ENCODE peak calls at places on chromosomes 11 and 22, in five cellular contexts. L is lower lobe of right lung; I is left ventricle myocardium inferior; Q is CD8-positive, alpha-beta memory T cell; P is dorsolateral prefrontal cortex. Y is an unnamed sample.

GRCh38 chr22:41565403-41566054 is 4.7 kb downstream of the CSDC2 start:
- DNase-seq in I (no peak), Q (no peak), L (no peak), P (no peak), Y (no peak)

GRCh38 chr11:2885017-2885675 is 429 bp downstream of the CDKN1C start:
- DNase-seq in I (peak; percentile 63), Q (peak; percentile 25), P (peak; percentile 80), L (peak; percentile 75), Y (peak; percentile 91)

GRCh38 chr11:1936072-1936780 is 10.9 kb upstream of the MRPL23 start:
- DNase-seq in Q (no peak), I (peak; percentile 10), P (no peak), L (peak; percentile 39), Y (peak; percentile 68)

GRCh38 chr11:18890615-18891014 is 48.6 kb downstream of the MRGPRX1 start:
- DNase-seq in L (no peak), Q (no peak), I (no peak), P (no peak), Y (no peak)

GRCh38 chr11:75626692-75627536 is 41.9 kb downstream of the MAP6 start:
- DNase-seq in L (no peak), Q (no peak), I (no peak), P (no peak), Y (no peak)

GRCh38 chr11:14029415-14029814 is 66.9 kb downstream of the SPON1 start:
- DNase-seq in L (no peak), Q (no peak), P (no peak), I (no peak), Y (no peak)

GRCh38 chr11:112655386-112655785 is 305.8 kb upstream of the NCAM1 start:
- DNase-seq in Q (no peak), L (peak; percentile 56), I (peak; percentile 87), P (peak; percentile 66), Y (no peak)

GRCh38 chr11:121459413-121460041 is 6.8 kb upstream of the SORL1-AS1 start:
- DNase-seq in I (no peak), Q (peak; percentile 23), P (no peak), L (no peak), Y (no peak)

GRCh38 chr22:17980638-17981051 is 43.7 kb downstream of the MICAL3 start:
- DNase-seq in L (peak; percentile 56), Q (peak; percentile 17), P (no peak), I (peak; percentile 31), Y (peak; percentile 88)

GRCh38 chr22:29798318-29798717 is 31.1 kb downstream of the UQCR10 start:
- DNase-seq in I (no peak), P (no peak), L (no peak), Q (no peak), Y (no peak)

GRCh38 chr22:28882545-28882877 is 861 bp upstream of the ZNRF3 start:
- DNase-seq in L (no peak), I (no peak), Q (no peak), P (no peak), Y (no peak)

GRCh38 chr11:134124660-134125451 is 56.0 kb downstream of the JAM3 start:
- DNase-seq in P (peak; percentile 80), Q (no peak), I (peak; percentile 62), L (peak; percentile 46), Y (peak; percentile 76)

GRCh38 chr22:49321477-49322055 is 506.1 kb downstream of the BRD1 start:
- DNase-seq in L (peak; percentile 37), Q (no peak), I (no peak), P (peak; percentile 52), Y (peak; percentile 54)

GRCh38 chr11:127485541-127485940 is 485.0 kb upstream of the KIRREL3 start:
- DNase-seq in I (no peak), L (no peak), P (no peak), Q (no peak), Y (no peak)

GRCh38 chr11:14642453-14642852 is 1.2 kb upstream of the PDE3B start:
- DNase-seq in I (no peak), P (no peak), Q (no peak), L (no peak), Y (no peak)

GRCh38 chr11:107493117-107493516 is 35.5 kb upstream of the CWF19L2 start:
- DNase-seq in L (no peak), P (no peak), Q (no peak), I (no peak), Y (no peak)

GRCh38 chr22:23204541-23205157 is 24.3 kb downstream of the BCR start:
- DNase-seq in P (peak; percentile 52), I (peak; percentile 85), L (peak; percentile 52), Q (no peak), Y (peak; percentile 60)

GRCh38 chr11:118841469-118842222 is 42.0 kb upstream of the CXCR5 start:
- DNase-seq in L (no peak), P (no peak), Q (peak; percentile 35), I (no peak), Y (no peak)

GRCh38 chr11:6414874-6415328 is 4.0 kb downstream of the APBB1 start:
- DNase-seq in I (no peak), L (no peak), P (no peak), Q (no peak), Y (no peak)

GRCh38 chr11:114052160-114052559 is 7.4 kb upstream of the ZBTB16 start:
- DNase-seq in L (no peak), P (no peak), Q (no peak), I (no peak), Y (no peak)

GRCh38 chr11:87493516-87493915 is 455.8 kb downstream of the TMEM135 start:
- DNase-seq in I (no peak), L (no peak), Q (no peak), P (no peak), Y (no peak)

GRCh38 chr11:83220279-83220678 is 26.8 kb downstream of the ANKRD42 start:
- DNase-seq in I (no peak), L (no peak), P (no peak), Q (no peak), Y (no peak)

GRCh38 chr11:94781822-94782221 is 13.7 kb downstream of the AMOTL1 start:
- DNase-seq in Q (no peak), L (no peak), I (no peak), P (no peak), Y (no peak)

GRCh38 chr11:95883381-95883780 is 40.5 kb downstream of the MTMR2 start:
- DNase-seq in I (no peak), P (no peak), Q (no peak), L (no peak), Y (no peak)

GRCh38 chr22:50236731-50237409 is 8.0 kb downstream of the TUBGCP6 start:
- DNase-seq in I (peak; percentile 10), Q (no peak), L (no peak), P (no peak), Y (no peak)

GRCh38 chr11:44036811-44037657 is 10.7 kb upstream of the ACCSL start:
- DNase-seq in I (peak; percentile 81), Q (no peak), P (peak; percentile 83), L (peak; percentile 80), Y (peak; percentile 78)

GRCh38 chr11:130652671-130653335 is 204.4 kb downstream of the ADAMTS15 start:
- DNase-seq in I (peak; percentile 68), Q (no peak), P (no peak), L (peak; percentile 74), Y (no peak)

GRCh38 chr11:95297680-95298452 is 66.9 kb upstream of the SESN3 start:
- DNase-seq in Q (no peak), L (no peak), P (no peak), I (no peak), Y (no peak)

GRCh38 chr11:35725880-35726279 is 63.3 kb downstream of the TRIM44 start:
- DNase-seq in Q (no peak), L (no peak), P (no peak), I (no peak), Y (no peak)

GRCh38 chr11:63508009-63508408 is 2.1 kb downstream of the LGALS12 start:
- DNase-seq in Q (no peak), I (peak; percentile 49), L (no peak), P (peak; percentile 84), Y (no peak)

DNA sequence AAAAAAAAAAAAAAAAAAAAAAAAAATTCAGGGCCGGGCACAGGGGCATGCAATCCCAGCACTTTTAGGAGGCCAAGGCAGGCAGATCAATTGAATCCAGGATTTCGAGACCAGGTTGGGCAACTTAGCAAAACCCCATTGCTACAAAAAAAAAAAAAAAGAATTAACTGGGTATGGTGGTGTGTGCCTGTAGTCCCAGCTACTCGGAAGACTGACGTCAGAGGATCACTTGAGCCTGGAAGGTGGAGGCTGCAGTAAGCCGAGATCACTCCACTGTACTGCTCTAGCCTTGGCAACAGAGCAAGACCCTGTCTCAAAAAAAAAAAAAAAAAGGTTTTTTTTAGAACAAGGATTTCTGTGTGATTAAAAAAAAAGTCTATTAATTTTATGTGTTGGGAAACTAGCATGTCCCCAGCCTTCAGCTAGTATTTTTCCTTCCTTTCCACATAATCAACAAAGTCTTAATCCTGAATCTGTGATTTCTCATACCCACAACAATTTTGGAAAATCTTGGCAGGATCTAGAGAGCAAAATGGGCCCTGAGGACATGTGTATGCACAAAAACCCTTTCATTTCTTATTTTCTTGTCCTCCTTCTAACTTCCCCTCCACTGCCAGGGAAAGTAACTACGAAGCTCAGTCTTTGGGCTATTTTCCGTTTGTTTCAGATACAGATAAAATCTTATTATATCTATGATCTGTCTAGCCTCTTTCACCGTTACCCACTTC is 5.7 kb upstream of the AMBRA1 start:
- DNase-seq in P (no peak), L (no peak), I (no peak), Q (no peak), Y (no peak)
- H3K27ac ChIP-seq in P (peak overlapping the region; percentile 87), L (no peak overlapping the region), I (peak overlapping the region; percentile 64), Q (no peak overlapping the region), Y (no peak overlapping the region)

GRCh38 chr22:43817402-43817801 is 5.3 kb upstream of the EFCAB6 start:
- DNase-seq in I (no peak), L (no peak), P (no peak), Q (no peak), Y (no peak)

GRCh38 chr22:43811777-43812148 is 342 bp downstream of the EFCAB6 start:
- DNase-seq in L (no peak), Q (no peak), P (no peak), I (no peak), Y (no peak)

GRCh38 chr22:43814264-43814663 is 2.2 kb upstream of the EFCAB6 start:
- DNase-seq in P (no peak), L (no peak), Q (no peak), I (no peak), Y (no peak)

GRCh38 chr22:43812149-43812842 is at the start of gene EFCAB6:
- DNase-seq in L (peak; percentile 92), I (peak; percentile 91), P (peak; percentile 95), Q (peak; percentile 88), Y (peak; percentile 92)

GRCh38 chr22:43812890-43813289 is 785 bp upstream of the EFCAB6 start:
- DNase-seq in Q (no peak), I (no peak), P (no peak), L (no peak), Y (no peak)
- H3K27ac ChIP-seq in Q (peak overlapping the region; percentile 66), I (peak overlapping the region; percentile 86), P (peak overlapping the region; percentile 85), L (peak overlapping the region; percentile 84), Y (no peak overlapping the region)

GRCh38 chr11:68954970-68955958 is 25.5 kb downstream of the MRGPRD start:
- DNase-seq in I (peak; percentile 39), Q (no peak), L (peak; percentile 65), P (no peak), Y (peak; percentile 83)
- H3K27ac ChIP-seq in I (no peak overlapping the region), Q (no peak overlapping the region), L (no peak overlapping the region), P (no peak overlapping the region), Y (no peak overlapping the region)

DNA sequence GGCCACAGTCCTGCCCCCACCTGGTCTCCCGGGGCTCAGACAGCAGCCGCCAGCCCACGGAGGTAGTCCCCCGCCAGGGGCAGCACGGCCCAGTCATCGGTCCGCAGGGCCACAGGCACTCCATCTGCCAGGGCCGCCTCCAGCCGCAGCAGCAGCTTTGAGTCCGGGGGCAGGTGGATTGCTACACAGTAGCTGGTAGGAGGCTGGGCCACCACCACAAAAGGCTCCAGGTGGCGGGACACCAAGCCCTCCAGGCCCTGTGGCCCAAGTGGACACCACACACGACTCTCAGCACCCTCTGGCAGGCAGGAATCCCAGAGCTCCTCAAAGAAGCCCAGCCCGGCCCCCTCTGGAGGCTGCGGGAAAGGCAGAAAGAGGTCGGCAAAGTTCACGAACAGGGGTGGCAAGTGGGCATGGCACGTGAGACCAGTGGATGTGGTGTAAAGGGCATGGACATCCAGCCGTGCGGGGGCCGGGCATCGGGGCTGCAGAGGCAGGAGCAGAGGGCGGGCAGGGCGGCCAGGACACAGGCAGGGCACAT is 2.9 kb downstream of the AP5B1 start:
- DNase-seq in P (no peak), Q (no peak), I (no peak), L (no peak), Y (peak; percentile 78)
- H3K27ac ChIP-seq in P (no peak overlapping the region), Q (no peak overlapping the region), I (no peak overlapping the region), L (no peak overlapping the region), Y (no peak overlapping the region)